ENCODE peak calls at places on chromosomes 11 and 22, in five cellular contexts. B is fibroblast of pulmonary artery, P is AG10803, M is uterus, G is GM12865. T is an unnamed sample.

GRCh38 chr11:122758974-122759373 is 79.3 kb upstream of the CRTAM start:
- DNase-seq in B (peak; percentile 59), P (peak; percentile 49), M (no peak), G (no peak), T (no peak)

GRCh38 chr11:117780456-117780855 is 16.6 kb downstream of the DSCAML1 start:
- DNase-seq in B (no peak), P (no peak), M (no peak), G (no peak), T (no peak)

GRCh38 chr11:92826136-92826535 is 143.3 kb upstream of the MTNR1B start:
- DNase-seq in B (no peak), P (peak; percentile 73), M (no peak), G (no peak), T (no peak)

GRCh38 chr11:118398797-118399564 is 2.4 kb upstream of the ATP5MG start:
- DNase-seq in B (peak; percentile 23), P (no peak), M (no peak), G (peak; percentile 75), T (no peak)

GRCh38 chr22:25008666-25009065 is 56.1 kb downstream of the KIAA1671 start:
- DNase-seq in B (no peak), P (no peak), M (no peak), G (no peak), T (peak; percentile 99)

GRCh38 chr11:108364159-108364558 is 103.2 kb downstream of the C11orf65 start:
- DNase-seq in B (no peak), P (peak; percentile 41), M (no peak), G (no peak), T (no peak)

GRCh38 chr22:43152355-43153071 is 1.2 kb downstream of the TSPO start:
- DNase-seq in B (peak; percentile 45), P (peak; percentile 66), M (peak; percentile 60), G (peak; percentile 51), T (no peak)

GRCh38 chr22:36326178-36327161 is 61.3 kb downstream of the MYH9 start:
- DNase-seq in B (no peak), P (no peak), M (no peak), G (no peak), T (no peak)

GRCh38 chr22:32653823-32654222 is 147.7 kb upstream of the TIMP3 start:
- DNase-seq in B (no peak), P (no peak), M (no peak), G (no peak), T (no peak)

GRCh38 chr11:131868769-131869482 is 498.5 kb downstream of the NTM start:
- DNase-seq in B (no peak), P (no peak), M (no peak), G (no peak), T (no peak)

GRCh38 chr11:46382644-46383403 is 1.4 kb downstream of the MDK start:
- DNase-seq in B (peak; percentile 63), P (peak; percentile 43), M (no peak), G (no peak), T (no peak)

GRCh38 chr11:124657922-124658321 is 15.6 kb downstream of the SIAE start:
- DNase-seq in B (no peak), P (no peak), M (no peak), G (no peak), T (no peak)

GRCh38 chr11:60251485-60252207 is 8.7 kb upstream of the MS4A4E start:
- DNase-seq in B (peak; percentile 33), P (peak; percentile 6), M (no peak), G (peak; percentile 59), T (no peak)

GRCh38 chr11:75577198-75577597 is 15.1 kb downstream of the SERPINH1 start:
- DNase-seq in B (no peak), P (peak; percentile 63), M (peak; percentile 66), G (no peak), T (no peak)

GRCh38 chr22:49580024-49580423 is 247.6 kb downstream of the BRD1 start:
- DNase-seq in B (no peak), P (no peak), M (no peak), G (no peak), T (no peak)
- H3K4me3 ChIP-seq in B (no peak overlapping the region), P (no peak overlapping the region), M (no peak overlapping the region), G (no peak overlapping the region), T (no peak overlapping the region)

GRCh38 chr22:27405672-27406388 is 395.7 kb downstream of the MN1 start:
- DNase-seq in B (peak; percentile 65), P (peak; percentile 49), M (peak; percentile 26), G (peak; percentile 16), T (no peak)
- TF ChIP-seq CTCF in B (peak; percentile 75), P (peak; percentile 73), M (peak; percentile 23), G (peak; percentile 43), T (peak; percentile 77)

GRCh38 chr11:120294096-120294495 is 31.0 kb upstream of the TLCD5 start:
- DNase-seq in B (no peak), P (no peak), M (no peak), G (no peak), T (no peak)
- H3K4me3 ChIP-seq in B (no peak overlapping the region), P (no peak overlapping the region), M (no peak overlapping the region), G (no peak overlapping the region), T (no peak overlapping the region)

GRCh38 chr11:3189193-3189843 is 24.2 kb upstream of the OSBPL5 start:
- DNase-seq in B (no peak), P (no peak), M (no peak), G (no peak), T (no peak)
- TF ChIP-seq CTCF in B (no peak), P (no peak), M (no peak), G (no peak), T (no peak)

GRCh38 chr11:57482782-57483569 is 22.6 kb downstream of the RTN4RL2 start:
- DNase-seq in B (no peak), P (no peak), M (no peak), G (peak; percentile 64), T (no peak)
- H3K4me3 ChIP-seq in B (peak overlapping the region; percentile 48), P (peak overlapping the region; percentile 50), M (no peak overlapping the region), G (no peak overlapping the region), T (peak overlapping the region; percentile 52)

GRCh38 chr11:112235750-112236390 is 9.6 kb downstream of the PTS start:
- DNase-seq in B (no peak), P (no peak), M (no peak), G (no peak), T (no peak)
- TF ChIP-seq CTCF in B (no peak), P (no peak), M (no peak), G (no peak), T (no peak)

DNA sequence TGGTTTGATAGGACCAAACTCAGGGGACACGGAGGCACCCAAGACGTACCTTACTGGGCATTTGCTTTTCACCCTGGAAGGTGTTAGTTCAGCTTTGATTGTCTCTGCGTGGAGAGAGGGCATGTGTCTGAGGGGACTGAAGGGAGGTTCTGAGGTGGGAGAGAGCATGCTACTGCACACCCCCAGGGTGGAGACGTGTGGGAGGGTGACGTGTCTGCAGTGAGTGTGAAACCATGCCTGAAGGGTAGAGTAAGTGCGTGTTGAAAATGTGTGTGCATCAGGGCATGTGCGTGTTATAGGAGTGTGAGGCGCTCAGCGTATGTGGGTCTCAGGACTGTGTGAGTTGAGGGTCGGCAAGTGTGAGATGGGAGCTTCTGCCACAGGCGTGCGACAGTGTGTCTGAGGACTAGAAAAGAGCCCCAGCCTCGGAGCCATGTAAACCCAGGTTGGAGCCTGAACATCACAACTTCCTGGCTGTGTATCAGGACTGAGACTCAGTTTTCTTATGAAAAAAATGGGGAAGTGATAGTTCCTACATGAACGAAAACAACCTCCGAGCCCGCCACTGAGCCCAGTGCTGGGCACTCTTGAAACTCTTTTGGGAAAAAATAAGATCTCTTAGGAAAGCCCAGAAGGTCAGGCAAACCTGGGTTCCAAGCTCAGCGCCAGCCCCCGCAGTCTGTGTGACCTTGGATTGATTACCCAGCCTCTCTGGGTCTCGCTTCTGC is 11.8 kb upstream of the KCNJ11 start:
- DNase-seq in B (no peak), P (no peak), M (no peak), G (peak; percentile 35), T (no peak)
- H3K4me3 ChIP-seq in B (no peak overlapping the region), P (no peak overlapping the region), M (no peak overlapping the region), G (no peak overlapping the region), T (no peak overlapping the region)

T was measured in epithelial cell of proximal tubule.